ENCODE peak calls at places on chromosomes 16 and 17, in four cellular contexts. K is A549, B is cardiac muscle cell, G is stomach. Y is an unnamed sample.

GRCh38 chr17:70503449-70503848 is 334.1 kb downstream of the KCNJ2 start:
- DNase-seq in G (no peak), B (no peak), K (no peak), Y (no peak)

GRCh38 chr17:33964344-33964979 is 290.6 kb upstream of the CCL2 start:
- DNase-seq in G (no peak), B (no peak), K (peak; percentile 20), Y (no peak)

GRCh38 chr16:57946181-57946801 is 24.6 kb downstream of the CNGB1 start:
- DNase-seq in G (no peak), B (no peak), K (no peak), Y (no peak)

GRCh38 chr16:26672206-26672605 is 394.5 kb upstream of the C16orf82 start:
- DNase-seq in B (no peak), K (no peak), G (no peak), Y (no peak)

GRCh38 chr16:5616841-5617240 is 519.2 kb upstream of the EEF2KMT start:
- DNase-seq in G (no peak), K (no peak), B (no peak), Y (no peak)

GRCh38 chr16:67736858-67737257 is 17.7 kb upstream of the GFOD2 start:
- DNase-seq in G (peak; percentile 32), K (no peak), B (no peak), Y (no peak)

GRCh38 chr17:18860161-18860972 is 2.4 kb downstream of the PRPSAP2 start:
- DNase-seq in B (no peak), K (no peak), G (no peak), Y (no peak)

GRCh38 chr17:66775262-66775661 is 59.7 kb upstream of the CACNG5 start:
- DNase-seq in K (no peak), B (no peak), G (no peak), Y (no peak)

GRCh38 chr17:64998436-64999190 is 57.9 kb downstream of the GNA13 start:
- DNase-seq in K (no peak), B (no peak), G (no peak), Y (no peak)

GRCh38 chr17:45366049-45366448 is 49.2 kb upstream of the MAP3K14 start:
- DNase-seq in G (no peak), K (no peak), B (no peak), Y (no peak)

GRCh38 chr17:79888009-79888540 is 48.8 kb upstream of the CBX4 start:
- DNase-seq in K (no peak), G (no peak), B (no peak), Y (no peak)

GRCh38 chr16:88455610-88456355 is 2.7 kb downstream of the ZFPM1 start:
- DNase-seq in K (peak; percentile 62), B (peak; percentile 74), G (peak; percentile 49), Y (peak; percentile 43)

GRCh38 chr17:40559016-40559853 is 6.0 kb downstream of the CCR7 start:
- DNase-seq in B (peak; percentile 53), K (no peak), G (peak; percentile 5), Y (no peak)

GRCh38 chr17:40557531-40558299 is 7.6 kb downstream of the CCR7 start:
- DNase-seq in B (peak; percentile 67), G (peak; percentile 20), K (no peak), Y (no peak)

GRCh38 chr17:40556884-40557414 is 8.3 kb downstream of the CCR7 start:
- DNase-seq in K (no peak), B (peak; percentile 50), G (peak; percentile 23), Y (peak; percentile 28)

GRCh38 chr17:40558651-40559015 is 6.6 kb downstream of the CCR7 start:
- DNase-seq in K (no peak), G (no peak), B (no peak), Y (no peak)

GRCh38 chr17:40558300-40558584 is 7.0 kb downstream of the CCR7 start:
- DNase-seq in G (peak; percentile 9), K (no peak), B (no peak), Y (no peak)
- H3K4me1 ChIP-seq in G (peaks cover 58% of the 10 kb centered on the region), K (peaks cover 73% of the 10 kb centered on the region), B (peaks cover 38% of the 10 kb centered on the region), Y (no peaks in the 10 kb centered on the region)

GRCh38 chr17:16352838-16353701 is at the start of gene CENPV:
- DNase-seq in G (peak; percentile 64), K (peak; percentile 72), B (peak; percentile 53), Y (peak; percentile 40)
- TF ChIP-seq CTCF in G (no peak), K (peak; percentile 78), B (no peak), Y (no peak)

GRCh38 chr17:48348352-48348751 is 81.7 kb downstream of the SKAP1 start:
- DNase-seq in G (no peak), K (no peak), B (no peak), Y (no peak)
- H3K4me1 ChIP-seq in G (peaks cover 4% of the 10 kb centered on the region), K (no peaks in the 10 kb centered on the region), B (peaks cover 5% of the 10 kb centered on the region), Y (no peaks in the 10 kb centered on the region)

GRCh38 chr17:42612013-42612412 is 2.5 kb downstream of the TUBG1 start:
- DNase-seq in B (no peak), K (no peak), G (no peak), Y (no peak)
- TF ChIP-seq CTCF in B (no peak), K (no peak), G (no peak), Y (no peak)

GRCh38 chr17:78362232-78362631 is 2.4 kb upstream of the SOCS3 start:
- DNase-seq in K (no peak), B (no peak), G (no peak), Y (no peak)

GRCh38 chr17:78365561-78366108 is 5.8 kb upstream of the SOCS3 start:
- DNase-seq in K (no peak), G (no peak), B (peak; percentile 64), Y (no peak)

GRCh38 chr17:78362671-78363070 is 2.8 kb upstream of the SOCS3 start:
- DNase-seq in K (no peak), B (no peak), G (no peak), Y (no peak)

GRCh38 chr17:78366109-78366848 is 6.4 kb upstream of the SOCS3 start:
- DNase-seq in G (no peak), B (no peak), K (no peak), Y (no peak)

GRCh38 chr17:78364436-78365281 is 4.8 kb upstream of the SOCS3 start:
- DNase-seq in G (no peak), B (no peak), K (no peak), Y (no peak)
- H3K4me1 ChIP-seq in G (peaks cover 28% of the 10 kb centered on the region), B (peaks cover 39% of the 10 kb centered on the region), K (peaks cover 4% of the 10 kb centered on the region), Y (peaks cover 13% of the 10 kb centered on the region)

DNA sequence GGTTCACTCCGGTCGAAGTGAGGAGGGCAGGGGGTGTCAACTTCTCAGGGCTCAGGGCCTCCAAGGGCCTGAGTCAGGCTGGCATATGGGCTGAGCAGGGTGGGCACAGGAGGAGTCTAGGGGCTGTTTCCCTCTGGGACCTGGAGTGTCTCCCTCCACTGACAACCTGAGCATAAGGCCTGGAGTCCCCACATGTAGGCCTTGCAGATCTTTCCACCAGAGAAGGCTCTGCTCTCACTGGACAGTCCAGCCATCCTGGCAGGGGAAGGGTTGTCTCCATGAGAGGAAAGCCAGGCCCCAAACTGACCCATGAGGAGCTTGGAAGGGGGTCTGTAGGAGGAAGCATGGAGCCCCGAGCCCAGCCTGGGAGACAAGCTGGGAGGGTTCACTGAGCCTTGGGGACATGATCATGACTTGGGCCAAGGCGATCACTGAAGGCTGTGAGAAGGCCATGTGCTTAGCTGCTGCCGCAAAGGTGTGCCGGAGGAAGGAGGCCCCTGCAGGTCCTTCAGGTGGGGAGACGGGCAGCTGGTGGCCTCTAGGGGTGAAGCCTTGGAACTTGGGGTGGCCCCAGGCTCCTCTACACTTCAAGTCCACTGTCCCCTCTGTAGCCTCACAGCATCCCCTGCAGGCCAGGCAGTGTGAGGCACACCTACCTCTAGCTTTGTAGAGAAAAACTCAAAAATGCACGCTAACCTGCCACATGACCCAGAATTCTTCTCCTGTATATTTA is 9.9 kb downstream of the CMTM2 start:
- DNase-seq in B (peak; percentile 44), G (peak; percentile 45), K (peak; percentile 68), Y (peak; percentile 49)
- TF ChIP-seq CTCF in B (peak; percentile 65), G (no peak), K (peak; percentile 49), Y (peak; percentile 65)

GRCh38 chr17:75490173-75490743 is 25.1 kb downstream of the CASKIN2 start:
- DNase-seq in G (peak; percentile 76), K (no peak), B (no peak), Y (no peak)
- H3K4me1 ChIP-seq in G (peaks cover 52% of the 10 kb centered on the region), K (no peaks in the 10 kb centered on the region), B (no peaks in the 10 kb centered on the region), Y (peaks cover 4% of the 10 kb centered on the region)